ENCODE peak calls at places on chromosome 13, in eight cellular contexts. One of them, this sample, is unnamed.
A peak's percentile ranks its signal among the peaks of the same experiment; 100 is the strongest.

GRCh38 chr13:37701972-37702371 is 103.4 kb upstream of the POSTN start:
- DNase-seq in AG04450: peak; percentile 90
- DNase-seq in GM10248: no peak
- DNase-seq in stomach: no peak
- DNase-seq in neural crest cell: no peak
- DNase-seq in RWPE1: peak; percentile 39
- DNase-seq in breast epithelium: no peak
- DNase-seq in colonic mucosa: no peak
- DNase-seq in this sample: peak; percentile 49

GRCh38 chr13:94784066-94784465 is 71.7 kb upstream of the SOX21 start:
- DNase-seq in neural crest cell: no peak
- DNase-seq in colonic mucosa: no peak
- DNase-seq in stomach: no peak
- DNase-seq in GM10248: no peak
- DNase-seq in RWPE1: no peak
- DNase-seq in AG04450: no peak
- DNase-seq in breast epithelium: no peak
- DNase-seq in this sample: no peak

GRCh38 chr13:94214979-94215378 is 264.5 kb downstream of the DCT start:
- DNase-seq in GM10248: no peak
- DNase-seq in RWPE1: no peak
- DNase-seq in breast epithelium: no peak
- DNase-seq in stomach: no peak
- DNase-seq in AG04450: no peak
- DNase-seq in colonic mucosa: no peak
- DNase-seq in neural crest cell: no peak
- DNase-seq in this sample: no peak

GRCh38 chr13:62014299-62014698 is 598.6 kb upstream of the PCDH20 start:
- DNase-seq in AG04450: no peak
- DNase-seq in GM10248: no peak
- DNase-seq in breast epithelium: no peak
- DNase-seq in RWPE1: peak; percentile 6
- DNase-seq in stomach: no peak
- DNase-seq in colonic mucosa: no peak
- DNase-seq in neural crest cell: no peak
- DNase-seq in this sample: no peak

GRCh38 chr13:95087746-95088305 is 213.4 kb downstream of the ABCC4 start:
- DNase-seq in stomach: no peak
- DNase-seq in GM10248: no peak
- DNase-seq in neural crest cell: no peak
- DNase-seq in breast epithelium: no peak
- DNase-seq in AG04450: no peak
- DNase-seq in RWPE1: no peak
- DNase-seq in colonic mucosa: no peak
- DNase-seq in this sample: no peak

GRCh38 chr13:49220856-49221614 is 897 bp downstream of the MLNR start:
- DNase-seq in AG04450: no peak
- DNase-seq in breast epithelium: no peak
- DNase-seq in colonic mucosa: no peak
- DNase-seq in GM10248: peak; percentile 31
- DNase-seq in RWPE1: no peak
- DNase-seq in stomach: no peak
- DNase-seq in neural crest cell: no peak
- DNase-seq in this sample: no peak

GRCh38 chr13:90545070-90545840 is 802.2 kb upstream of the MIR17HG start:
- DNase-seq in GM10248: no peak
- DNase-seq in neural crest cell: no peak
- DNase-seq in stomach: no peak
- DNase-seq in RWPE1: peak; percentile 1
- DNase-seq in colonic mucosa: no peak
- DNase-seq in breast epithelium: no peak
- DNase-seq in AG04450: no peak
- DNase-seq in this sample: no peak

GRCh38 chr13:49615844-49616687 is 12.2 kb upstream of the ARL11 start:
- DNase-seq in AG04450: no peak
- DNase-seq in colonic mucosa: no peak
- DNase-seq in GM10248: no peak
- DNase-seq in breast epithelium: no peak
- DNase-seq in stomach: no peak
- DNase-seq in neural crest cell: no peak
- DNase-seq in RWPE1: no peak
- DNase-seq in this sample: no peak

GRCh38 chr13:28282451-28282850 is 144.1 kb downstream of the PAN3 start:
- DNase-seq in colonic mucosa: no peak
- DNase-seq in GM10248: peak; percentile 27
- DNase-seq in breast epithelium: no peak
- DNase-seq in neural crest cell: no peak
- DNase-seq in AG04450: no peak
- DNase-seq in RWPE1: no peak
- DNase-seq in stomach: no peak
- DNase-seq in this sample: no peak

GRCh38 chr13:102399791-102400618 is 1.8 kb downstream of the FGF14 start:
- DNase-seq in neural crest cell: no peak
- DNase-seq in GM10248: peak; percentile 32
- DNase-seq in stomach: no peak
- DNase-seq in breast epithelium: no peak
- DNase-seq in RWPE1: no peak
- DNase-seq in colonic mucosa: no peak
- DNase-seq in AG04450: no peak
- DNase-seq in this sample: no peak

GRCh38 chr13:102392810-102393209 is 9.0 kb downstream of the FGF14 start:
- DNase-seq in neural crest cell: no peak
- DNase-seq in RWPE1: no peak
- DNase-seq in breast epithelium: no peak
- DNase-seq in colonic mucosa: no peak
- DNase-seq in stomach: no peak
- DNase-seq in GM10248: no peak
- DNase-seq in AG04450: no peak
- DNase-seq in this sample: no peak

GRCh38 chr13:102395939-102396338 is 5.9 kb downstream of the FGF14 start:
- DNase-seq in breast epithelium: no peak
- DNase-seq in GM10248: no peak
- DNase-seq in AG04450: no peak
- DNase-seq in colonic mucosa: no peak
- DNase-seq in RWPE1: no peak
- DNase-seq in stomach: no peak
- DNase-seq in neural crest cell: no peak
- DNase-seq in this sample: no peak

GRCh38 chr13:102395174-102395573 is 6.7 kb downstream of the FGF14 start:
- DNase-seq in breast epithelium: no peak
- DNase-seq in AG04450: no peak
- DNase-seq in RWPE1: no peak
- DNase-seq in neural crest cell: no peak
- DNase-seq in colonic mucosa: no peak
- DNase-seq in stomach: no peak
- DNase-seq in GM10248: no peak
- DNase-seq in this sample: no peak

DNA sequence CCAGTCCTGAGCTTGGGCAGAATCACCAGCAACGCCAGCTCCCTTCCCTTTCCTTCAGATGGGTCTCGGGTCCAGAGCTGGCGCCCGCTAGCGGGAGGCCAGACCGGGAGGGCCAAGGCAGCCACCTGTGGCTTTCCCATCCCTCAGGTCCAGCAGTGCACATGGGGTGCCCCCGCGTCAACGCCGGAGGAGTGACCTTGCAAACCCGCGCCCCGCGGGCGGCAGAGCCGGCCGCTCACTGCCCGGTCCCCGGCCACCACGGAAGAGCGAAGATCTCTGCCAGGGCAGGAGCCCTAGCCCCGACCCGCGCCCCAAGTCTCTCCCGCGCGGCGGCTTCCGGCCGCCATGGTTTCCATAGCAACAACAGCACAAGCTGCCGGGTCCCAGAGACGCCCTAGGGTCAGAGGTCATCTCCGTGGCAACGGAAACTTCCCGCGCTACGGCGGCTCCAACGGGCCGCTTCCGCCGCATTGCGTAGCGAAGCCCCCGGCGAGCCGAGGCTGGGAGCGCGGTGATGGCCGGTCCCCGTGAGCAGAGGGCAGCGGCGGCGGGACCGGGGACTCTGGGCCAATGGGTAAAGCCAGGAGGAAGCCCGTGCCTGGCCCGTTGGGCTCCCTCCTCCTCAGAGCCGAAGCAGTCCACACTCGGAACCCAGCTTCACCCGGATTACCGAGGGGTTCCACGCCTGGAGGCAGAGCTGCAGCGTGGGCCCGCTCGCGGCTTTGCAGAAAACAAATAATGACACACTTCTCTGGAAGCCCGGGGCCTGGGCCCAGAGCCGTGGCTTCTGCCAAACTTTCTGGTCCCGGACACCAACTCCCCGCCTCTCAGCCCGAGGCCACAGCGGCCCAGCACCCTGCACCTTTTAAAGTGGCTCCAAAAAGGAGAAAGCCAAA is 7.4 kb downstream of the FGF14 start:
- DNase-seq in AG04450: peak; percentile 55
- DNase-seq in stomach: peak; percentile 90
- DNase-seq in RWPE1: peak; percentile 81
- DNase-seq in colonic mucosa: peak; percentile 94
- DNase-seq in neural crest cell: peak; percentile 99
- DNase-seq in breast epithelium: peak; percentile 73
- DNase-seq in GM10248: peak; percentile 97
- DNase-seq in this sample: peak; percentile 63
- TF ChIP-seq CTCF in AG04450: peak; percentile 34
- TF ChIP-seq CTCF in stomach: no peak
- TF ChIP-seq CTCF in RWPE1: peak; percentile 39
- TF ChIP-seq CTCF in colonic mucosa: no peak
- TF ChIP-seq CTCF in neural crest cell: peak; percentile 44
- TF ChIP-seq CTCF in breast epithelium: no peak
- TF ChIP-seq CTCF in GM10248: peak; percentile 53
- TF ChIP-seq CTCF in this sample: peak; percentile 35

DNA sequence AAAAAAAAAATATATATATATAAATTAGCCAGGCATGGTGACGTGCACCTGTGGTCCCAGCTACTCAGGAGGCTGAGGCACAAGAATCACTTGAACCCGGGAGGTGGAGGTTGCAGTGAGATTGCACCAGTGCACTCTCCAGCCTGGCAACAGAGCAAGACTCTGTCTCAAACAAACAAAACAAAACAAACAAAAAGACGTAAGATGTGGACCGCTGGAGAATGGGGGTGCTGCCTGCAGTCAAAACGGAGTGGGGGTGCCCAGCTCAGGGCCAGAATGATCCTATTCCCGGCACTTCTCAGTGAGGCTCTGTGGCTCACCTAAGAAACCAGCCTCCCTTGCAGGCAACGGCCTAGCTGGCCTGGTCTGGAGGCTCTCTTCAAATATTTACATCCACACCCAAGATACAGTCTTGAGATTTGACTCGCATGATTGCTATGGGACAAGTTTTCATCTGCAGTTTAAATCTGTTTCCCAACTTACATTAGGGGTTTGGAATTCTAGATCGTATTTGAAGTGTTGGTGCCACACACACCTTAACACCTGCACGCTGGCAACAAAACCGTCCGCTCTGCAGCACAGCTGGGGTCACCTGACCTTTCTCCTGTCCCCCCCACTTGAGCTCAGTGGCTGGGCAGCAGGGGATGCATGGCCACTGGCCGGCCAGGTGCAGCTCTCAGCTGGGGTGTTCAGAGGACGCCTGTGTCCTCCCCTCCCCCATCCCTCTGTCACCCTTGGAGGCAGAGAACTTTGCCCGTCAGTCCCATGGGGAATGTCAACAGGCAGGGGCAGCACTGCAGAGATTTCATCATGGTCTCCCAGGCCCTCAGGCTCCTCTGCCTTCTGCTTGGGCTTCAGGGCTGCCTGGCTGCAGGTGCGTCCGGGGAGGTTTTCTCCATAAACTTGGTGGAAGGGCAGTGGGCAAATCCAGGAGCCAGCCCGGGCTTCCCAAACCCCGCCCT is at the start of gene F7:
- DNase-seq in neural crest cell: no peak
- DNase-seq in RWPE1: no peak
- DNase-seq in AG04450: no peak
- DNase-seq in GM10248: no peak
- DNase-seq in breast epithelium: no peak
- DNase-seq in stomach: no peak
- DNase-seq in colonic mucosa: peak; percentile 41
- DNase-seq in this sample: no peak
- TF ChIP-seq CTCF in neural crest cell: no peak
- TF ChIP-seq CTCF in RWPE1: no peak
- TF ChIP-seq CTCF in AG04450: no peak
- TF ChIP-seq CTCF in GM10248: no peak
- TF ChIP-seq CTCF in breast epithelium: no peak
- TF ChIP-seq CTCF in stomach: no peak
- TF ChIP-seq CTCF in colonic mucosa: no peak
- TF ChIP-seq CTCF in this sample: no peak

GRCh38 chr13:109198585-109198984 is 569.2 kb downstream of the MYO16 start:
- DNase-seq in neural crest cell: no peak
- DNase-seq in breast epithelium: peak; percentile 48
- DNase-seq in stomach: no peak
- DNase-seq in colonic mucosa: no peak
- DNase-seq in GM10248: no peak
- DNase-seq in AG04450: no peak
- DNase-seq in RWPE1: peak; percentile 51
- DNase-seq in this sample: no peak

GRCh38 chr13:109199280-109199679 is 569.9 kb downstream of the MYO16 start:
- DNase-seq in RWPE1: no peak
- DNase-seq in breast epithelium: no peak
- DNase-seq in colonic mucosa: no peak
- DNase-seq in neural crest cell: no peak
- DNase-seq in stomach: no peak
- DNase-seq in AG04450: no peak
- DNase-seq in GM10248: no peak
- DNase-seq in this sample: no peak

GRCh38 chr13:109192306-109192705 is 562.9 kb downstream of the MYO16 start:
- DNase-seq in neural crest cell: no peak
- DNase-seq in colonic mucosa: no peak
- DNase-seq in GM10248: no peak
- DNase-seq in RWPE1: no peak
- DNase-seq in stomach: no peak
- DNase-seq in breast epithelium: no peak
- DNase-seq in AG04450: no peak
- DNase-seq in this sample: no peak

GRCh38 chr13:109200556-109200955 is 571.1 kb downstream of the MYO16 start:
- DNase-seq in colonic mucosa: no peak
- DNase-seq in breast epithelium: no peak
- DNase-seq in AG04450: no peak
- DNase-seq in GM10248: no peak
- DNase-seq in neural crest cell: no peak
- DNase-seq in stomach: no peak
- DNase-seq in RWPE1: no peak
- DNase-seq in this sample: no peak

GRCh38 chr13:109196896-109197295 is 567.5 kb downstream of the MYO16 start:
- DNase-seq in colonic mucosa: no peak
- DNase-seq in AG04450: no peak
- DNase-seq in RWPE1: no peak
- DNase-seq in neural crest cell: peak; percentile 30
- DNase-seq in breast epithelium: no peak
- DNase-seq in GM10248: no peak
- DNase-seq in stomach: no peak
- DNase-seq in this sample: no peak
- TF ChIP-seq CTCF in colonic mucosa: no peak
- TF ChIP-seq CTCF in AG04450: no peak
- TF ChIP-seq CTCF in RWPE1: no peak
- TF ChIP-seq CTCF in neural crest cell: peak; percentile 57
- TF ChIP-seq CTCF in breast epithelium: no peak
- TF ChIP-seq CTCF in GM10248: no peak
- TF ChIP-seq CTCF in stomach: no peak
- TF ChIP-seq CTCF in this sample: no peak

GRCh38 chr13:87274209-87274819 is 396.9 kb upstream of the SLITRK5 start:
- DNase-seq in colonic mucosa: peak; percentile 21
- DNase-seq in stomach: no peak
- DNase-seq in AG04450: peak; percentile 10
- DNase-seq in RWPE1: peak; percentile 19
- DNase-seq in GM10248: peak; percentile 7
- DNase-seq in neural crest cell: peak; percentile 53
- DNase-seq in breast epithelium: no peak
- DNase-seq in this sample: peak; percentile 4

GRCh38 chr13:87280139-87280538 is 391.0 kb upstream of the SLITRK5 start:
- DNase-seq in GM10248: no peak
- DNase-seq in neural crest cell: no peak
- DNase-seq in colonic mucosa: no peak
- DNase-seq in breast epithelium: no peak
- DNase-seq in AG04450: no peak
- DNase-seq in stomach: no peak
- DNase-seq in RWPE1: no peak
- DNase-seq in this sample: no peak
- TF ChIP-seq CTCF in GM10248: no peak
- TF ChIP-seq CTCF in neural crest cell: peak; percentile 14
- TF ChIP-seq CTCF in colonic mucosa: no peak
- TF ChIP-seq CTCF in breast epithelium: no peak
- TF ChIP-seq CTCF in AG04450: peak; percentile 13
- TF ChIP-seq CTCF in stomach: no peak
- TF ChIP-seq CTCF in RWPE1: no peak
- TF ChIP-seq CTCF in this sample: no peak